ENCODE peak calls at places on chromosomes 13 and 19, in seven cellular contexts. One of them, this sample, is unnamed.

GRCh38 chr13:35140831-35141230 is 198.8 kb downstream of the NBEA start:
- DNase-seq in fibroblast of pulmonary artery: no peak
- DNase-seq in body of pancreas: no peak
- DNase-seq in fibroblast of the conjunctiva: no peak
- DNase-seq in nephron progenitor cell: no peak
- DNase-seq in GOT3: no peak
- DNase-seq in D341Med: no peak
- DNase-seq in this sample: no peak

GRCh38 chr13:31201341-31202024 is 1.7 kb downstream of the B3GLCT start:
- DNase-seq in nephron progenitor cell: no peak
- DNase-seq in D341Med: no peak
- DNase-seq in body of pancreas: peak; percentile 35
- DNase-seq in fibroblast of pulmonary artery: peak; percentile 67
- DNase-seq in GOT3: no peak
- DNase-seq in fibroblast of the conjunctiva: no peak
- DNase-seq in this sample: no peak

GRCh38 chr19:43596842-43597461 is 557 bp downstream of the ZNF576 start:
- DNase-seq in D341Med: no peak
- DNase-seq in body of pancreas: no peak
- DNase-seq in fibroblast of the conjunctiva: no peak
- DNase-seq in GOT3: no peak
- DNase-seq in nephron progenitor cell: no peak
- DNase-seq in fibroblast of pulmonary artery: no peak
- DNase-seq in this sample: no peak

GRCh38 chr13:39777527-39778061 is 122.1 kb downstream of the COG6 start:
- DNase-seq in D341Med: peak; percentile 40
- DNase-seq in fibroblast of the conjunctiva: peak; percentile 84
- DNase-seq in GOT3: no peak
- DNase-seq in fibroblast of pulmonary artery: peak; percentile 87
- DNase-seq in body of pancreas: no peak
- DNase-seq in nephron progenitor cell: no peak
- DNase-seq in this sample: peak; percentile 41

GRCh38 chr13:30766957-30767603 is 31.7 kb downstream of the ALOX5AP start:
- DNase-seq in body of pancreas: no peak
- DNase-seq in D341Med: no peak
- DNase-seq in fibroblast of the conjunctiva: no peak
- DNase-seq in GOT3: no peak
- DNase-seq in nephron progenitor cell: no peak
- DNase-seq in fibroblast of pulmonary artery: no peak
- DNase-seq in this sample: no peak

GRCh38 chr13:99500839-99501134 is 485 bp upstream of the TM9SF2 start:
- DNase-seq in GOT3: no peak
- DNase-seq in body of pancreas: no peak
- DNase-seq in fibroblast of pulmonary artery: no peak
- DNase-seq in D341Med: no peak
- DNase-seq in nephron progenitor cell: no peak
- DNase-seq in fibroblast of the conjunctiva: no peak
- DNase-seq in this sample: no peak

GRCh38 chr19:6737873-6738725 is 719 bp upstream of the GPR108 start:
- DNase-seq in nephron progenitor cell: peak; percentile 60
- DNase-seq in GOT3: no peak
- DNase-seq in fibroblast of pulmonary artery: peak; percentile 88
- DNase-seq in body of pancreas: peak; percentile 100
- DNase-seq in D341Med: no peak
- DNase-seq in fibroblast of the conjunctiva: peak; percentile 74
- DNase-seq in this sample: peak; percentile 76

GRCh38 chr19:47779524-47780214 is 1.2 kb downstream of the SELENOW start:
- DNase-seq in nephron progenitor cell: no peak
- DNase-seq in fibroblast of pulmonary artery: no peak
- DNase-seq in body of pancreas: peak; percentile 65
- DNase-seq in D341Med: no peak
- DNase-seq in fibroblast of the conjunctiva: no peak
- DNase-seq in GOT3: no peak
- DNase-seq in this sample: no peak

GRCh38 chr13:49240017-49240416 is 7.7 kb upstream of the CDADC1 start:
- DNase-seq in nephron progenitor cell: no peak
- DNase-seq in fibroblast of pulmonary artery: peak; percentile 51
- DNase-seq in GOT3: no peak
- DNase-seq in fibroblast of the conjunctiva: no peak
- DNase-seq in body of pancreas: no peak
- DNase-seq in D341Med: peak; percentile 57
- DNase-seq in this sample: peak; percentile 32

This sample was measured in SJCRH30.